ENCODE peak calls at places on chromosomes 4 and X, in five cellular contexts. A is hepatocyte, C is neural progenitor cell, O is GM23248, W is PC-3. B is an unnamed sample. For H3K4me1, the result is how much of the 10 kb centered on the place peaks cover.

GRCh38 chrX:69109706-69110635 is 55.3 kb downstream of the PJA1 start:
- DNase-seq in O (peak), W (peak), A (peak), C (peak), B (no peak)

GRCh38 chrX:119885554-119886428 is 9.9 kb upstream of the AKAP14 start:
- DNase-seq in W (peak), O (no peak), C (no peak), A (no peak), B (peak)

GRCh38 chr4:161799687-161800086 is 364.1 kb downstream of the FSTL5 start:
- DNase-seq in O (no peak), W (peak), C (no peak), A (no peak), B (no peak)

GRCh38 chr4:76178296-76178695 is 30.1 kb upstream of the NUP54 start:
- DNase-seq in W (no peak), O (peak), C (no peak), A (no peak), B (no peak)

GRCh38 chr4:166527500-166527899 is 654.5 kb downstream of the TLL1 start:
- DNase-seq in W (peak), C (peak), O (no peak), A (no peak), B (no peak)

GRCh38 chr4:17204908-17205307 is 306.5 kb upstream of the LDB2 start:
- DNase-seq in A (no peak), C (no peak), O (no peak), W (no peak), B (no peak)

GRCh38 chr4:151530783-151531182 is 121.8 kb downstream of the FHIP1A start:
- DNase-seq in W (peak), A (no peak), C (no peak), O (peak), B (peak)

GRCh38 chrX:14564058-14564457 is 34.7 kb downstream of the GLRA2 start:
- DNase-seq in O (no peak), W (no peak), C (no peak), A (no peak), B (no peak)

GRCh38 chrX:153820601-153821000 is 9.7 kb downstream of the PDZD4 start:
- DNase-seq in C (no peak), W (no peak), A (no peak), O (no peak), B (no peak)

GRCh38 chr4:175309041-175309440 is 390.9 kb downstream of the ADAM29 start:
- DNase-seq in O (no peak), W (peak), C (no peak), A (no peak), B (no peak)

GRCh38 chr4:139568206-139568969 is 12.4 kb upstream of the SETD7 start:
- DNase-seq in O (no peak), W (no peak), C (peak), A (no peak), B (no peak)

GRCh38 chr4:117692538-117692937 is 341.7 kb upstream of the NDST3 start:
- DNase-seq in C (no peak), A (no peak), O (no peak), W (peak), B (no peak)

GRCh38 chr4:25879991-25880641 is 17.3 kb upstream of the SEL1L3 start:
- DNase-seq in W (no peak), A (no peak), C (no peak), O (peak), B (peak)

GRCh38 chrX:11273544-11273943 is 19.7 kb upstream of the AMELX start:
- DNase-seq in A (no peak), W (peak), O (peak), C (no peak), B (no peak)

GRCh38 chr4:113773756-113774155 is 12.2 kb upstream of the CAMK2D start:
- DNase-seq in W (peak), C (no peak), A (no peak), O (no peak), B (no peak)

GRCh38 chr4:36835246-36835645 is 409.3 kb upstream of the NWD2 start:
- DNase-seq in A (no peak), O (no peak), W (no peak), C (no peak), B (no peak)

GRCh38 chr4:118180776-118181175 is 146.5 kb downstream of the NDST3 start:
- DNase-seq in W (peak), O (peak), A (no peak), C (no peak), B (no peak)

GRCh38 chr4:153042757-153043156 is 106.6 kb downstream of the FHDC1 start:
- DNase-seq in A (no peak), W (no peak), C (no peak), O (no peak), B (no peak)

GRCh38 chrX:48942895-48943294 is 14.5 kb downstream of the OTUD5 start:
- DNase-seq in A (no peak), W (no peak), O (no peak), C (no peak), B (no peak)

GRCh38 chr4:133096972-133097371 is 52.1 kb upstream of the PCDH10 start:
- DNase-seq in C (peak), W (no peak), O (no peak), A (no peak), B (no peak)

GRCh38 chr4:80646061-80646460 is 310.5 kb downstream of the CFAP299 start:
- DNase-seq in C (no peak), A (no peak), O (no peak), W (no peak), B (no peak)

GRCh38 chr4:107640157-107640556 is 79.9 kb downstream of the PAPSS1 start:
- DNase-seq in A (no peak), W (peak), O (peak), C (no peak), B (no peak)

GRCh38 chr4:94905511-94905910 is 147.8 kb downstream of the BMPR1B start:
- DNase-seq in O (no peak), A (no peak), W (no peak), C (no peak), B (no peak)

GRCh38 chr4:140012688-140013087 is 141.3 kb downstream of the MAML3 start:
- DNase-seq in A (peak), O (peak), C (peak), W (peak), B (peak)

GRCh38 chr4:101415962-101416361 is 68.6 kb upstream of the PPP3CA start:
- DNase-seq in A (no peak), W (no peak), C (no peak), O (no peak), B (no peak)

GRCh38 chr4:154024097-154024496 is 235.2 kb upstream of the SFRP2 start:
- DNase-seq in O (peak), C (peak), A (no peak), W (no peak), B (no peak)

GRCh38 chr4:165682621-165683020 is 190.4 kb upstream of the TLL1 start:
- DNase-seq in O (no peak), A (no peak), C (no peak), W (peak), B (no peak)

GRCh38 chrX:118974908-118975671 is 672 bp downstream of the LONRF3 start:
- DNase-seq in A (peak), O (peak), C (peak), W (peak), B (no peak)

GRCh38 chrX:68945603-68946228 is 116.9 kb downstream of the EFNB1 start:
- DNase-seq in C (no peak), A (no peak), O (peak), W (peak), B (no peak)

GRCh38 chr4:148618856-148619255 is 176.6 kb upstream of the NR3C2 start:
- DNase-seq in W (peak), C (no peak), A (no peak), O (no peak), B (no peak)

GRCh38 chrX:56764153-56764974 is 35.3 kb downstream of the NBDY start:
- DNase-seq in W (peak), A (peak), C (peak), O (peak), B (peak)

GRCh38 chr4:24091632-24092240 is 201.9 kb upstream of the PPARGC1A start:
- DNase-seq in A (no peak), C (no peak), W (no peak), O (no peak), B (no peak)

GRCh38 chr4:73867783-73868182 is 1.4 kb upstream of the CXCL1 start:
- DNase-seq in A (peak), O (no peak), C (no peak), W (peak), B (no peak)

GRCh38 chr4:170476351-170476750 is 386.6 kb upstream of the AADAT start:
- DNase-seq in O (peak), A (no peak), W (peak), C (no peak), B (no peak)

GRCh38 chrX:9349572-9350259 is 115.1 kb upstream of the TBL1X start:
- DNase-seq in O (peak), C (no peak), W (peak), A (no peak), B (no peak)

GRCh38 chr4:24686866-24687672 is 102.7 kb upstream of the DHX15 start:
- DNase-seq in A (peak), O (no peak), C (peak), W (peak), B (peak)

GRCh38 chrX:139158256-139158655 is 372.3 kb upstream of the F9 start:
- DNase-seq in C (peak), O (no peak), A (peak), W (peak), B (no peak)

GRCh38 chr4:76546282-76547166 is 111.5 kb downstream of the SHROOM3 start:
- DNase-seq in W (peak), C (no peak), A (peak), O (peak), B (no peak)

GRCh38 chr4:3198906-3199305 is 50.1 kb upstream of the MSANTD1 start:
- DNase-seq in O (no peak), A (no peak), C (no peak), W (no peak), B (no peak)

GRCh38 chr4:3199661-3200422 is 49.1 kb upstream of the MSANTD1 start:
- DNase-seq in C (no peak), O (peak), W (no peak), A (no peak), B (no peak)

GRCh38 chr4:3196670-3197359 is 52.1 kb upstream of the MSANTD1 start:
- DNase-seq in A (no peak), O (no peak), C (no peak), W (no peak), B (no peak)

GRCh38 chr4:3200423-3201090 is 48.4 kb upstream of the MSANTD1 start:
- DNase-seq in O (no peak), C (no peak), W (no peak), A (no peak), B (no peak)

DNA sequence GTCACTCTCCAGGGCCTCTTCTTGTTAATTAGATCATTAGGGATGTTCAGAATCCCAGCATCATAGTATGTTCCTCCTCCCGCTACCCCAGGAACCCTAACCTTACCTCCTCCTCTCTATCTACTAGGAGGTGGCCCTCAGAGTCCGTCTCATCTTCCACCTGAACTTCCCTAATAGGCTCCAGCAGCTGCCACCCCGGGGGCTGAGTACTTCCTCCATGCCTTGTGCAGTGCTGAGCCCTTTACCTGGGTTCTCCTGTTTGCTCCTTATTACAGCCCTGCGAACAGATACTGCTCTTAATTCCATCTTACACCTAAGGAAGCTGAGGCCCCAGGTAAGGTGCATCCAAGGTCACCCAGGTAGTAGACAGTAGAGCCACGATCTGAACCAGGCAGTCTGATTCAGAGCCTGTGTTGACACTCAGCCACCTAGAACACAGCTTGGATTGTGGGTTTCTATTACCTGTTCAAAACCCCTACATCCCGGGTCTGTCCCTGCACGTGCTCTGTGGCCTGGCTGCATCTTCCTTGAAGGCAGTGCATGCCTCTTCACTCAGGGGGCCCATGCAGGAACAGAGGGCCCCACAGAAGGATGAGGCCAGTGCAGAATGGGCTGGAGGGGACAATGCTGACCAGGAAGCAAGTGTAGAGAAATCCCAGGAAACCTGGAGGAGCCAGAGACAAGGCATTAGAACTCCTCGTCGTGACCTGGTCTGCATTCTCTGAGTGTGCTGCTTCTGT is 51.4 kb upstream of the MSANTD1 start:
- DNase-seq in O (no peak), W (no peak), C (no peak), A (no peak), B (no peak)
- H3K4me1 ChIP-seq in O (under half), W (under half), C (under half), A (under half), B (under half)

GRCh38 chr4:48193921-48194320 is 59.9 kb upstream of the TXK start:
- DNase-seq in O (no peak), W (no peak), C (no peak), A (no peak), B (no peak)

GRCh38 chr4:48196758-48197504 is 62.9 kb upstream of the TXK start:
- DNase-seq in A (no peak), C (no peak), O (no peak), W (no peak), B (peak)

GRCh38 chr4:48195853-48196252 is 61.8 kb upstream of the TXK start:
- DNase-seq in C (no peak), O (no peak), W (no peak), A (no peak), B (no peak)

GRCh38 chr4:48194986-48195773 is 61.1 kb upstream of the TXK start:
- DNase-seq in O (no peak), C (no peak), W (no peak), A (no peak), B (no peak)

DNA sequence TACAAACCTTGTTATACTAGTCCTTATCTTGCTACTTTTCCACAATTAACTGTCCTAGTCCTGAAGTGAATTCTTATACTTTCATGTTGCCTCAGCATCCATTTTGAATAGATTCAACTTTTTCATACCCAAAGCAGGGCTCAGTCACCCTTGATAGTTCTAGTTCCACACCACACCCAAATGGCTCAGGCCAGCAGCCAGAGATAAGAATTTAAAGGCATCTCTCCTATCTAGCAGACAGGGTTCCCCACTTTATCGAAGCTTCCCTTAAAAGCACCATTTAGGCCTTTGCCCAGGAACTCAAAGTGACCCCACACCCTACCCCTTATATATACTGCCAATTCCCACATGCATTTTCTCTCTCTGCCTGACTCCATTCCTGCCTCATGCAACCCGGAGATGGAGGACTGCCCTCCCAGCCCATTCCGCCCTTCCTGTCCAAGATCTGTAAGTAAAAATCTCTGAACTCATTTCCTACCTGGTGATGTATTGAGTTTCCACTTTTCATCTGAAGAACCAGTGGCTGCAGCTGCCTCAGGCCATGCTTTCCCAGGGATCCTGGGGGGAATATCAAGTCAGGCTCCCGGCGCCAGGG is 63.7 kb upstream of the TXK start:
- DNase-seq in W (no peak), C (no peak), O (no peak), A (no peak), B (no peak)
- H3K4me2 ChIP-seq in W (no peak), C (no peak), O (no peak), A (no peak), B (peak)

GRCh38 chr4:88527787-88528186 is 4.2 kb upstream of the PYURF start:
- DNase-seq in W (no peak), C (no peak), O (no peak), A (no peak), B (no peak)
- TF ChIP-seq EZH2phosphoT487 in W (no peak), C (no peak), O (no peak), A (no peak), B (no peak)

GRCh38 chrX:1463581-1464281 is 11.0 kb upstream of the ASMTL start:
- DNase-seq in A (no peak), C (no peak), O (no peak), W (no peak), B (no peak)
- H3K4me1 ChIP-seq in A (under half), C (under half), O (under half), W (under half), B (half or more)

B was measured in OCI-LY7.